ENCODE peak calls at places on chromosomes 7 and 10, in nine cellular contexts. F is RWPE1; Y is GM10248; R is transverse colon; O is BJ; A is effector memory CD4-positive, alpha-beta T cell; K is stimulated activated CD8-positive, alpha-beta memory T cell treated with anti-CD3 and anti-CD28 coated beads, Interleukin-15, amount 100 ng/mL, for 1 hour; C is Caki2; G is WTC11. L is an unnamed sample.

GRCh38 chr7:1028044-1028770 is 16.1 kb upstream of the GPR146 start:
- DNase-seq in F (peak; percentile 98), Y (peak; percentile 96), R (peak; percentile 93), O (peak; percentile 27), A (peak; percentile 67), K (peak; percentile 49), C (peak; percentile 83), G (peak; percentile 86), L (peak; percentile 27)

GRCh38 chr10:123007558-123008378 is 827 bp downstream of the IKZF5 start:
- DNase-seq in F (peak; percentile 69), Y (peak; percentile 61), R (peak; percentile 38), O (no peak), A (peak; percentile 22), K (no peak), C (peak; percentile 37), G (no peak), L (no peak)

GRCh38 chr7:28961972-28962371 is 3.8 kb upstream of the TRIL start:
- DNase-seq in F (no peak), Y (no peak), R (no peak), O (no peak), A (no peak), K (no peak), C (no peak), G (peak; percentile 60), L (no peak)

GRCh38 chr7:73717991-73718405 is 1.5 kb downstream of the STX1A start:
- DNase-seq in F (peak; percentile 68), Y (no peak), R (peak; percentile 56), O (peak; percentile 53), A (peak; percentile 77), K (peak; percentile 64), C (peak; percentile 79), G (no peak), L (no peak)

GRCh38 chr7:110372685-110373084 is 718.2 kb upstream of the LRRN3 start:
- DNase-seq in F (no peak), Y (no peak), R (no peak), O (no peak), A (no peak), K (no peak), C (no peak), G (no peak), L (no peak)

GRCh38 chr7:33868151-33868550 is 37.2 kb upstream of the BMPER start:
- DNase-seq in F (no peak), Y (no peak), R (no peak), O (peak; percentile 80), A (no peak), K (no peak), C (no peak), G (no peak), L (no peak)

GRCh38 chr10:60820093-60820769 is 42.0 kb downstream of the CDK1 start:
- DNase-seq in F (no peak), Y (no peak), R (no peak), O (peak; percentile 63), A (no peak), K (no peak), C (no peak), G (no peak), L (no peak)

GRCh38 chr7:101594790-101595189 is 34.3 kb downstream of the MYL10 start:
- DNase-seq in F (no peak), Y (no peak), R (no peak), O (no peak), A (no peak), K (no peak), C (no peak), G (no peak), L (no peak)

GRCh38 chr7:39703143-39703542 is 79.8 kb downstream of the RALA start:
- DNase-seq in F (no peak), Y (no peak), R (no peak), O (no peak), A (no peak), K (no peak), C (no peak), G (no peak), L (no peak)

GRCh38 chr10:48692748-48693147 is 8.1 kb downstream of the WDFY4 start:
- DNase-seq in F (no peak), Y (no peak), R (no peak), O (no peak), A (no peak), K (no peak), C (no peak), G (no peak), L (no peak)

GRCh38 chr7:137820677-137821420 is 25.9 kb downstream of the DGKI start:
- DNase-seq in F (no peak), Y (peak; percentile 44), R (no peak), O (peak; percentile 23), A (no peak), K (no peak), C (no peak), G (peak; percentile 56), L (peak; percentile 13)

GRCh38 chr10:87861566-87861952 is 1.8 kb downstream of the KLLN start:
- DNase-seq in F (peak; percentile 70), Y (peak; percentile 61), R (peak; percentile 79), O (no peak), A (no peak), K (no peak), C (no peak), G (peak; percentile 56), L (no peak)

GRCh38 chr7:123929107-123929506 is 4.1 kb downstream of the SPAM1 start:
- DNase-seq in F (peak; percentile 49), Y (no peak), R (peak; percentile 10), O (no peak), A (no peak), K (no peak), C (no peak), G (no peak), L (no peak)

GRCh38 chr10:102704915-102705314 is 9.3 kb downstream of the ARL3 start:
- DNase-seq in F (no peak), Y (no peak), R (no peak), O (no peak), A (no peak), K (no peak), C (peak; percentile 51), G (no peak), L (no peak)

GRCh38 chr7:120218702-120219101 is 54.3 kb upstream of the KCND2 start:
- DNase-seq in F (no peak), Y (no peak), R (no peak), O (no peak), A (no peak), K (no peak), C (no peak), G (no peak), L (no peak)

GRCh38 chr10:44051584-44052385 is 333.1 kb downstream of the CXCL12 start:
- DNase-seq in F (peak; percentile 10), Y (no peak), R (no peak), O (no peak), A (no peak), K (no peak), C (peak; percentile 94), G (no peak), L (no peak)

GRCh38 chr10:130560079-130560478 is 423.9 kb downstream of the GLRX3 start:
- DNase-seq in F (no peak), Y (no peak), R (no peak), O (no peak), A (no peak), K (no peak), C (no peak), G (no peak), L (no peak)

GRCh38 chr7:127158659-127159058 is 94.1 kb downstream of the GRM8 start:
- DNase-seq in F (no peak), Y (peak; percentile 16), R (no peak), O (no peak), A (no peak), K (no peak), C (peak; percentile 12), G (no peak), L (no peak)